ENCODE peak calls at places on chromosome 5, in nine cellular contexts. B, E, T, K, H, U, Q, J and C are unnamed samples.

GRCh38 chr5:142900926-142901325 is 130.7 kb downstream of the ARHGAP26 start:
- DNase-seq in B (no peak), E (peak; percentile 96), T (no peak), K (peak; percentile 87), H (no peak), U (no peak), Q (no peak), J (no peak), C (no peak)

GRCh38 chr5:72633649-72634048 is 126.4 kb upstream of the ZNF366 start:
- DNase-seq in B (no peak), E (peak; percentile 75), T (no peak), K (peak; percentile 71), H (no peak), U (no peak), Q (no peak), J (no peak), C (no peak)

GRCh38 chr5:15929616-15930303 is 249.8 kb downstream of the MARCHF11 start:
- DNase-seq in B (no peak), E (peak; percentile 90), T (no peak), K (peak; percentile 42), H (no peak), U (no peak), Q (no peak), J (no peak), C (no peak)

GRCh38 chr5:132007399-132008162 is 3.9 kb downstream of the ACSL6 start:
- DNase-seq in B (peak; percentile 68), E (peak; percentile 68), T (no peak), K (no peak), H (peak; percentile 96), U (peak; percentile 69), Q (peak; percentile 80), J (peak; percentile 62), C (peak; percentile 90)

GRCh38 chr5:154756203-154756870 is 1.2 kb downstream of the LARP1 start:
- DNase-seq in B (peak; percentile 52), E (no peak), T (no peak), K (no peak), H (no peak), U (peak; percentile 19), Q (no peak), J (peak; percentile 56), C (peak; percentile 23)

GRCh38 chr5:56429110-56429561 is 196.0 kb upstream of the ANKRD55 start:
- DNase-seq in B (peak; percentile 52), E (no peak), T (no peak), K (no peak), H (no peak), U (no peak), Q (no peak), J (peak; percentile 27), C (no peak)

GRCh38 chr5:57066921-57067914 is 106.6 kb upstream of the GPBP1 start:
- DNase-seq in B (no peak), E (peak; percentile 15), T (no peak), K (no peak), H (no peak), U (no peak), Q (no peak), J (no peak), C (no peak)

GRCh38 chr5:117568622-117569021 is 994.0 kb upstream of the SEMA6A start:
- DNase-seq in B (no peak), E (peak; percentile 1), T (no peak), K (no peak), H (peak; percentile 15), U (no peak), Q (no peak), J (no peak), C (no peak)

GRCh38 chr5:111782171-111782570 is 25.2 kb upstream of the NREP start:
- DNase-seq in B (no peak), E (peak; percentile 38), T (no peak), K (no peak), H (no peak), U (no peak), Q (no peak), J (no peak), C (no peak)

GRCh38 chr5:93428868-93429267 is 152.2 kb downstream of the NR2F1-AS1 start:
- DNase-seq in B (no peak), E (peak; percentile 80), T (no peak), K (peak; percentile 10), H (no peak), U (no peak), Q (no peak), J (no peak), C (no peak)

GRCh38 chr5:175461370-175461769 is 17.0 kb upstream of the SFXN1 start:
- DNase-seq in B (peak; percentile 45), E (no peak), T (no peak), K (no peak), H (no peak), U (no peak), Q (no peak), J (no peak), C (no peak)

GRCh38 chr5:57902035-57902434 is 419.4 kb upstream of the ACTBL2 start:
- DNase-seq in B (no peak), E (peak; percentile 22), T (no peak), K (no peak), H (no peak), U (no peak), Q (no peak), J (no peak), C (no peak)

GRCh38 chr5:76513486-76513885 is 109.7 kb downstream of the F2RL2 start:
- DNase-seq in B (no peak), E (no peak), T (no peak), K (no peak), H (no peak), U (no peak), Q (no peak), J (no peak), C (no peak)

GRCh38 chr5:37208883-37209808 is 40.0 kb downstream of the CPLANE1 start:
- DNase-seq in B (peak; percentile 32), E (peak; percentile 29), T (no peak), K (no peak), H (peak; percentile 33), U (no peak), Q (no peak), J (peak; percentile 34), C (no peak)

GRCh38 chr5:73250645-73251044 is 77.7 kb downstream of the TMEM174 start:
- DNase-seq in B (no peak), E (no peak), T (peak; percentile 31), K (no peak), H (no peak), U (no peak), Q (no peak), J (no peak), C (no peak)

DNA sequence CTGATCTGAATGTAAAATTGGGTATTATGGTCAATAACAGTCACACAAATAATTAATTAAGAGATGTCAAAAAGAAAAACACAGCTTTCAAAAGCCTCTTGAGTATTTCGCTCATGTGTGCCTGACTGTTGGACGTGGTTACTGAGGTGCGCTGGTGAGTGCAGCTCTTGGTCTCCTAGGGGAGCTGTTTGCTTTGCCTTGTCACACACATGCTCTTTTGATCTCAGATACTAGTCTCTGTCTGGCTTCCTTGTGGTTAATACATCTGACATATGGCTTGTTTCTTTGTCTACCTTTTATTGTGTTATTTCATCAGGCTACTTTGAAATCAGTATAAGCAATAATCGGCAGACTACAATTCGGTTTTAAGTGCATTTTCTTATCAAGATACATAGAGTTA is 51.5 kb downstream of the PCSK1 start:
- DNase-seq in B (no peak), E (no peak), T (no peak), K (no peak), H (peak; percentile 12), U (peak; percentile 3), Q (no peak), J (no peak), C (peak; percentile 30)
- TF ChIP-seq CTCF in B (peak; percentile 49), E (no peak), T (no peak), K (no peak), H (peak; percentile 57), U (no peak), Q (peak; percentile 39), J (no peak), C (peak; percentile 52)

DNA sequence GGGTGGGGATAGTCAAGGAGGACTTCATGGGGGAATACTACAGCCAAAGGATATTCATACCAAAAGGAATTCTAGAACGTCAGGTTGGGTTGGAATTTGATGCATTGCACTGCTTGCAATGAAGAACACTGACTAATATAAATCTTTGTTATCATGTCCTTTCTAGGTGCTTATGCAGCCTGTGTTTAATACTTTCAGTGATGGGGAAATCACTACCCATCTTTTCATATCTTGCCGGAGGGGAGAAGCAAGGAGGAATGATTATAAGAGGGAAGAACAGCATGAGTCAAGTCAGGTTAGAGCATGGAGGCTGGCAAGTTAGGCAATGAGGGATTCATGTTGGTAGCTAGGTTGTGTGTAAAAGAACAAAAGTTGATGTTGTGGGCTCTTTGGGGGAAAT is 5.1 kb upstream of the CCDC69 start:
- DNase-seq in B (no peak), E (no peak), T (no peak), K (no peak), H (no peak), U (no peak), Q (no peak), J (no peak), C (no peak)
- H3K4me3 ChIP-seq in B (no peak overlapping the region), E (no peak overlapping the region), T (no peak overlapping the region), K (no peak overlapping the region), H (no peak overlapping the region), U (no peak overlapping the region), Q (no peak overlapping the region), J (no peak overlapping the region), C (no peak overlapping the region)

GRCh38 chr5:3592298-3592697 is 3.3 kb upstream of the IRX1 start:
- DNase-seq in B (no peak), E (no peak), T (no peak), K (no peak), H (peak; percentile 81), U (no peak), Q (no peak), J (no peak), C (no peak)
- H3K36me3 ChIP-seq in B (no peaks in the 10 kb centered on the region), E (no peaks in the 10 kb centered on the region), T (no peaks in the 10 kb centered on the region), K (no peaks in the 10 kb centered on the region), H (no peaks in the 10 kb centered on the region), U (no peaks in the 10 kb centered on the region), Q (no peaks in the 10 kb centered on the region), J (no peaks in the 10 kb centered on the region), C (no peaks in the 10 kb centered on the region)

GRCh38 chr5:151682240-151682639 is 4.5 kb downstream of the SPARC start:
- DNase-seq in B (no peak), E (peak; percentile 51), T (no peak), K (no peak), H (no peak), U (no peak), Q (no peak), J (no peak), C (no peak)
- TF ChIP-seq CTCF in B (no peak), E (no peak), T (no peak), K (peak; percentile 40), H (no peak), U (no peak), Q (no peak), J (no peak), C (no peak)

GRCh38 chr5:171980729-171981128 is 25.7 kb downstream of the FBXW11 start:
- DNase-seq in B (no peak), E (no peak), T (no peak), K (no peak), H (peak; percentile 85), U (no peak), Q (no peak), J (no peak), C (no peak)
- H3K4me3 ChIP-seq in B (no peak overlapping the region), E (no peak overlapping the region), T (no peak overlapping the region), K (no peak overlapping the region), H (peak overlapping the region; percentile 32), U (no peak overlapping the region), Q (no peak overlapping the region), J (no peak overlapping the region), C (no peak overlapping the region)

GRCh38 chr5:644971-645370 is 32.8 kb downstream of the CEP72 start:
- DNase-seq in B (no peak), E (no peak), T (no peak), K (no peak), H (no peak), U (no peak), Q (no peak), J (no peak), C (no peak)
- H3K36me3 ChIP-seq in B (peaks cover 9% of the 10 kb centered on the region), E (peaks cover 17% of the 10 kb centered on the region), T (no peaks in the 10 kb centered on the region), K (peaks cover 6% of the 10 kb centered on the region), H (peaks cover 24% of the 10 kb centered on the region), U (peaks cover 10% of the 10 kb centered on the region), Q (no peaks in the 10 kb centered on the region), J (peaks cover 15% of the 10 kb centered on the region), C (peaks cover 76% of the 10 kb centered on the region)